ENCODE peak calls at places on chromosomes 1 and 21, in nine cellular contexts. X is M059J; K is NCI-H1092 treated with DMSO at 0.1 percent for 48 hours; T is T-helper 1 cell; J is ovary; G is stimulated activated CD8-positive, alpha-beta memory T cell treated with anti-CD3 and anti-CD28 coated beads, Interleukin-4, amount 100 ng/mL, for 4 hours; W is H7; E is stimulated activated CD4-positive, alpha-beta T cell treated with anti-CD3 and anti-CD28 coated beads, Interleukin-2, amount 100 ng/mL, for 24 hours; D is astrocyte of the cerebellum. A is an unnamed sample.
A peak's percentile ranks its signal among the peaks of the same experiment; 100 is the strongest.

GRCh38 chr1:28326980-28327379 is 1.9 kb upstream of the MED18 start:
- DNase-seq in E (no peak), T (no peak), X (peak; percentile 34), G (no peak), J (no peak), W (no peak), D (no peak), K (no peak), A (no peak)

GRCh38 chr1:18344755-18345154 is 136.0 kb upstream of the KLHDC7A start:
- DNase-seq in D (no peak), W (no peak), J (no peak), X (peak; percentile 36), K (peak; percentile 42), G (no peak), E (no peak), T (no peak), A (peak; percentile 94)

GRCh38 chr1:54623216-54624007 is at the start of gene FAM151A:
- DNase-seq in X (no peak), W (no peak), D (no peak), G (no peak), T (no peak), E (no peak), K (no peak), J (no peak), A (no peak)

GRCh38 chr1:27393641-27394281 is 1.3 kb downstream of the GPR3 start:
- DNase-seq in D (no peak), W (no peak), K (no peak), G (no peak), T (no peak), J (no peak), X (no peak), E (no peak), A (no peak)

GRCh38 chr1:244414543-244414942 is 37.2 kb downstream of the ADSS2 start:
- DNase-seq in E (no peak), W (peak; percentile 16), K (no peak), J (no peak), D (peak; percentile 16), X (no peak), G (no peak), T (no peak), A (no peak)

GRCh38 chr1:62377043-62377562 is 57.9 kb upstream of the KANK4 start:
- DNase-seq in E (no peak), T (no peak), D (no peak), X (no peak), K (peak; percentile 37), J (no peak), W (no peak), G (no peak), A (peak; percentile 74)

GRCh38 chr1:8121261-8122159 is 95.4 kb upstream of the ERRFI1 start:
- DNase-seq in D (peak; percentile 95), X (peak; percentile 99), G (no peak), K (no peak), J (peak; percentile 70), W (peak; percentile 30), E (no peak), T (no peak), A (no peak)

GRCh38 chr1:169816617-169817016 is 21.9 kb upstream of the METTL18 start:
- DNase-seq in D (no peak), K (no peak), J (no peak), X (no peak), T (no peak), E (no peak), G (no peak), W (no peak), A (no peak)

GRCh38 chr21:44774972-44775371 is 26.6 kb downstream of the UBE2G2 start:
- DNase-seq in G (no peak), J (no peak), D (no peak), K (no peak), T (no peak), E (no peak), W (no peak), X (no peak), A (no peak)

GRCh38 chr21:36097427-36098230 is 27.8 kb downstream of the CBR1 start:
- DNase-seq in G (no peak), W (no peak), K (no peak), X (peak; percentile 93), J (no peak), E (no peak), T (no peak), D (peak; percentile 23), A (no peak)

GRCh38 chr21:43331962-43332458 is 94.9 kb downstream of the SIK1 start:
- DNase-seq in G (no peak), T (no peak), K (peak; percentile 16), J (peak; percentile 84), X (peak; percentile 89), W (no peak), E (no peak), D (peak; percentile 80), A (no peak)

GRCh38 chr1:88029142-88029541 is 654.9 kb upstream of the PKN2 start:
- DNase-seq in E (no peak), X (no peak), W (peak; percentile 23), G (no peak), K (no peak), J (no peak), D (no peak), T (no peak), A (no peak)

GRCh38 chr21:37528150-37528937 is 161.8 kb downstream of the DYRK1A start:
- DNase-seq in J (no peak), W (peak; percentile 48), G (no peak), T (no peak), X (no peak), E (no peak), K (no peak), D (no peak), A (no peak)

GRCh38 chr1:69167876-69168275 is 399.8 kb upstream of the LRRC7 start:
- DNase-seq in X (peak; percentile 9), K (no peak), J (no peak), D (no peak), G (no peak), E (no peak), T (no peak), W (no peak), A (no peak)

GRCh38 chr1:186680031-186681012 is at the start of gene PTGS2:
- DNase-seq in W (peak; percentile 81), J (peak; percentile 66), E (peak; percentile 59), K (no peak), X (peak; percentile 92), T (no peak), D (peak; percentile 86), G (no peak), A (peak; percentile 66)

GRCh38 chr1:205921559-205921887 is 21.7 kb downstream of the SLC26A9 start:
- DNase-seq in X (no peak), K (no peak), T (no peak), E (no peak), J (no peak), G (no peak), D (no peak), W (no peak), A (no peak)

GRCh38 chr1:70718086-70718630 is 307.1 kb downstream of the CTH start:
- DNase-seq in K (no peak), G (no peak), D (no peak), X (peak; percentile 45), E (no peak), T (no peak), W (no peak), J (no peak), A (no peak)

GRCh38 chr21:14260459-14260764 is 44.5 kb downstream of the RBM11 start:
- DNase-seq in X (no peak), K (no peak), J (no peak), D (no peak), T (no peak), W (no peak), E (no peak), G (no peak), A (no peak)

GRCh38 chr1:240613353-240614142 is 1.6 kb upstream of the GREM2 start:
- DNase-seq in W (no peak), T (no peak), K (no peak), X (no peak), J (no peak), D (peak; percentile 15), G (no peak), E (no peak), A (no peak)

GRCh38 chr1:169701261-169701802 is 10.1 kb downstream of the SELL start:
- DNase-seq in D (no peak), K (no peak), T (no peak), W (no peak), X (no peak), G (no peak), J (no peak), E (no peak), A (no peak)

GRCh38 chr1:31038360-31038759 is 27.2 kb downstream of the PUM1 start:
- DNase-seq in G (no peak), K (no peak), T (no peak), X (peak; percentile 25), J (no peak), W (no peak), E (no peak), D (no peak), A (no peak)

GRCh38 chr21:32423846-32424535 is 11.5 kb downstream of the EVA1C start:
- DNase-seq in K (no peak), X (peak; percentile 78), G (no peak), W (no peak), J (no peak), E (no peak), T (no peak), D (no peak), A (no peak)

GRCh38 chr21:34674467-34674866 is 5.7 kb downstream of the CLIC6 start:
- DNase-seq in T (no peak), E (no peak), J (no peak), D (no peak), X (no peak), G (no peak), K (no peak), W (no peak), A (no peak)

GRCh38 chr1:78536427-78536826 is 45.7 kb downstream of the PTGFR start:
- DNase-seq in E (no peak), G (no peak), K (no peak), W (no peak), J (no peak), D (no peak), T (no peak), X (peak; percentile 82), A (no peak)

GRCh38 chr1:110174961-110175360 is 24.7 kb downstream of the SLC6A17 start:
- DNase-seq in D (no peak), J (no peak), E (no peak), G (no peak), X (no peak), K (no peak), T (no peak), W (no peak), A (no peak)

GRCh38 chr21:41885341-41886024 is 6.3 kb upstream of the PRDM15 start:
- DNase-seq in X (peak; percentile 16), J (no peak), K (no peak), G (no peak), D (no peak), T (no peak), E (no peak), W (no peak), A (no peak)

GRCh38 chr1:233909195-233909594 is 4.7 kb downstream of the SLC35F3 start:
- DNase-seq in D (peak; percentile 92), J (no peak), E (no peak), X (peak; percentile 100), T (no peak), W (no peak), G (no peak), K (no peak), A (no peak)

GRCh38 chr1:78553859-78554258 is 63.1 kb downstream of the PTGFR start:
- DNase-seq in E (peak; percentile 1), W (peak; percentile 11), K (no peak), X (no peak), T (no peak), D (no peak), G (no peak), J (no peak), A (no peak)

GRCh38 chr1:207798847-207799246 is 47.0 kb downstream of the CD46 start:
- DNase-seq in K (no peak), G (no peak), J (no peak), E (no peak), D (peak; percentile 18), W (no peak), X (no peak), T (no peak), A (no peak)

GRCh38 chr1:118588566-118588965 is 399.6 kb downstream of the TBX15 start:
- DNase-seq in X (no peak), E (no peak), K (no peak), D (no peak), G (no peak), T (no peak), W (no peak), J (no peak), A (no peak)

GRCh38 chr1:222974496-222974895 is 159.7 kb downstream of the DISP1 start:
- DNase-seq in G (no peak), X (peak; percentile 96), E (no peak), J (no peak), T (no peak), D (peak; percentile 70), K (no peak), W (no peak), A (no peak)

A was measured in NCI-H2171 treated with DMSO at 0.1 percent for 48 hours.